ENCODE peak calls at places on chromosomes 13 and 19, in eight cellular contexts. M is NCI-H446; J is neural crest cell; Y is effector CD4-positive, alpha-beta T cell; I is activated CD4-positive, alpha-beta T cell treated with anti-CD3 and anti-CD28 coated beads for 24 hours; E is stimulated activated CD8-positive, alpha-beta memory T cell treated with anti-CD3 and anti-CD28 coated beads, Interleukin-4, amount 100 ng/mL, for 1 hour; A is spleen; G is mucosa of descending colon. W is an unnamed sample.

GRCh38 chr13:30639671-30640070 is 22.0 kb downstream of the USPL1 start:
- DNase-seq in Y (no peak), M (no peak), A (no peak), J (no peak), E (no peak), I (no peak), G (no peak), W (no peak)

GRCh38 chr13:46640843-46641242 is 87.9 kb downstream of the LRCH1 start:
- DNase-seq in E (no peak), G (no peak), A (no peak), I (no peak), Y (no peak), J (no peak), M (no peak), W (peak; percentile 63)

GRCh38 chr19:15091918-15092753 is 10.1 kb downstream of the OR1I1 start:
- DNase-seq in G (peak; percentile 81), A (no peak), J (peak; percentile 49), Y (peak; percentile 42), I (peak; percentile 50), E (peak; percentile 14), M (peak; percentile 83), W (peak; percentile 29)

GRCh38 chr19:10006335-10006708 is 4.0 kb downstream of the COL5A3 start:
- DNase-seq in G (peak; percentile 16), E (no peak), A (no peak), Y (no peak), I (no peak), J (no peak), M (no peak), W (no peak)

GRCh38 chr13:99281811-99282263 is 23.7 kb upstream of the GPR18 start:
- DNase-seq in E (no peak), I (no peak), Y (peak; percentile 49), M (no peak), J (no peak), G (peak; percentile 53), A (peak; percentile 94), W (peak; percentile 96)

GRCh38 chr13:99931462-99931861 is 40.1 kb downstream of the ZIC5 start:
- DNase-seq in I (no peak), E (no peak), J (no peak), Y (no peak), M (no peak), G (no peak), A (no peak), W (no peak)

GRCh38 chr19:5916201-5916708 is 2.2 kb downstream of the CAPS start:
- DNase-seq in J (no peak), Y (no peak), I (no peak), M (no peak), A (no peak), E (no peak), G (no peak), W (no peak)

GRCh38 chr13:59360108-59360507 is 803.6 kb downstream of the DIAPH3 start:
- DNase-seq in M (no peak), Y (no peak), G (no peak), J (no peak), I (no peak), A (no peak), E (no peak), W (no peak)

GRCh38 chr13:80177327-80177726 is 163.6 kb downstream of the SPRY2 start:
- DNase-seq in I (no peak), J (no peak), A (no peak), M (no peak), E (no peak), Y (no peak), G (no peak), W (no peak)

GRCh38 chr19:51993422-51993821 is 6.8 kb upstream of the ZNF350 start:
- DNase-seq in E (no peak), M (no peak), Y (no peak), G (no peak), I (no peak), A (no peak), J (no peak), W (no peak)

GRCh38 chr19:50639121-50640112 is at the start of gene SYT3:
- DNase-seq in G (peak; percentile 17), M (peak; percentile 22), Y (peak; percentile 8), J (peak; percentile 57), A (peak; percentile 79), E (peak; percentile 16), I (no peak), W (no peak)

GRCh38 chr19:351976-352625 is 7.5 kb upstream of the MIER2 start:
- DNase-seq in I (no peak), M (no peak), Y (no peak), A (peak; percentile 68), E (no peak), G (no peak), J (no peak), W (no peak)

GRCh38 chr19:50224986-50225747 is 21.7 kb downstream of the MYH14 start:
- DNase-seq in M (no peak), Y (no peak), G (no peak), E (no peak), I (no peak), A (no peak), J (no peak), W (no peak)

GRCh38 chr13:114259374-114259773 is 22.0 kb upstream of the UPF3A start:
- DNase-seq in M (no peak), J (no peak), G (no peak), E (no peak), I (no peak), A (no peak), Y (no peak), W (no peak)

GRCh38 chr19:16957151-16957662 is 68.4 kb downstream of the F2RL3 start:
- DNase-seq in M (peak; percentile 21), G (no peak), I (no peak), J (no peak), Y (no peak), A (no peak), E (no peak), W (no peak)

GRCh38 chr13:30071890-30072817 is 221.7 kb upstream of the UBL3 start:
- DNase-seq in J (no peak), G (peak; percentile 64), A (no peak), Y (no peak), M (no peak), I (no peak), E (no peak), W (no peak)

GRCh38 chr19:46716672-46717033 is 261 bp downstream of the PRKD2 start:
- DNase-seq in G (no peak), A (no peak), Y (no peak), J (no peak), M (no peak), E (no peak), I (no peak), W (no peak)

GRCh38 chr13:77184455-77184854 is 142.4 kb downstream of the MYCBP2 start:
- DNase-seq in G (no peak), M (no peak), E (no peak), A (peak; percentile 74), Y (no peak), I (peak; percentile 1), J (no peak), W (no peak)

GRCh38 chr19:47486900-47487299 is 2.9 kb upstream of the KPTN start:
- DNase-seq in Y (no peak), J (no peak), E (no peak), G (no peak), I (no peak), A (no peak), M (no peak), W (no peak)

GRCh38 chr19:2578391-2578826 is 102.5 kb downstream of the GADD45B start:
- DNase-seq in J (no peak), A (peak; percentile 66), Y (no peak), G (peak; percentile 60), I (no peak), E (no peak), M (no peak), W (no peak)

GRCh38 chr19:9865732-9866627 is 30.9 kb downstream of the PIN1 start:
- DNase-seq in A (no peak), M (no peak), G (peak; percentile 29), I (no peak), Y (peak; percentile 23), J (no peak), E (peak; percentile 18), W (no peak)

GRCh38 chr19:2083174-2083854 is 12.8 kb downstream of the MOB3A start:
- DNase-seq in Y (peak; percentile 61), G (no peak), J (no peak), E (no peak), A (peak; percentile 90), I (no peak), M (no peak), W (no peak)

GRCh38 chr19:41918653-41919244 is 9.5 kb downstream of the ERFL start:
- DNase-seq in G (no peak), Y (no peak), A (no peak), I (no peak), M (no peak), J (no peak), E (no peak), W (no peak)

GRCh38 chr19:18998276-18998675 is 35.0 kb downstream of the SUGP2 start:
- DNase-seq in Y (no peak), M (no peak), G (no peak), I (no peak), J (no peak), E (no peak), A (no peak), W (no peak)

GRCh38 chr13:110265682-110266430 is 41.1 kb downstream of the COL4A1 start:
- DNase-seq in J (no peak), I (no peak), Y (no peak), E (no peak), M (no peak), A (no peak), G (no peak), W (no peak)

GRCh38 chr13:93262729-93263128 is 36.1 kb downstream of the GPC6 start:
- DNase-seq in G (no peak), E (no peak), M (no peak), J (no peak), Y (no peak), I (no peak), A (no peak), W (no peak)

GRCh38 chr13:112910616-112911280 is 58.3 kb upstream of the MCF2L start:
- DNase-seq in E (no peak), G (no peak), J (no peak), I (no peak), M (no peak), Y (no peak), A (no peak), W (no peak)

GRCh38 chr19:49533551-49534488 is 6.0 kb downstream of the RCN3 start:
- DNase-seq in M (peak; percentile 78), E (peak; percentile 72), Y (peak; percentile 75), G (peak; percentile 69), I (peak; percentile 80), J (peak; percentile 79), A (peak; percentile 94), W (peak; percentile 74)

GRCh38 chr13:35255241-35255640 is 221.2 kb downstream of the MAB21L1 start:
- DNase-seq in M (no peak), I (no peak), E (no peak), J (no peak), A (no peak), Y (no peak), G (no peak), W (peak; percentile 28)

GRCh38 chr13:111213964-111214726 is 99.0 kb downstream of the ARHGEF7 start:
- DNase-seq in I (no peak), J (no peak), A (peak; percentile 81), G (peak; percentile 12), M (no peak), Y (no peak), E (no peak), W (peak; percentile 60)

GRCh38 chr19:39167461-39168257 is 29.1 kb upstream of the NCCRP1 start:
- DNase-seq in J (no peak), A (no peak), I (no peak), E (no peak), M (no peak), G (peak; percentile 51), Y (no peak), W (no peak)

W was measured in CD14-positive monocyte.